ENCODE peak calls at places on chromosomes 7 and 10, in six cellular contexts. N, O, Z, T, R and V are unnamed samples.

GRCh38 chr7:126578338-126578737 is 674.4 kb downstream of the GRM8 start:
- DNase-seq in R (no peak), Z (no peak), O (no peak), N (no peak), T (no peak), V (no peak)

GRCh38 chr10:6052247-6053221 is 9.6 kb downstream of the IL2RA start:
- DNase-seq in T (no peak), N (no peak), R (peak), Z (no peak), O (no peak), V (peak)

GRCh38 chr7:13797545-13797944 is 191.9 kb downstream of the ETV1 start:
- DNase-seq in Z (no peak), O (no peak), N (no peak), T (no peak), R (no peak), V (no peak)

GRCh38 chr7:92833766-92834605 is 2.4 kb downstream of the CDK6 start:
- DNase-seq in Z (peak), O (peak), T (peak), R (no peak), N (peak), V (peak)

GRCh38 chr10:103660364-103661197 is 167.1 kb downstream of the NEURL1 start:
- DNase-seq in T (peak), R (no peak), O (no peak), Z (no peak), N (no peak), V (no peak)

GRCh38 chr7:22549667-22550513 is 49.9 kb upstream of the STEAP1B start:
- DNase-seq in R (no peak), O (no peak), Z (no peak), N (no peak), T (no peak), V (no peak)

GRCh38 chr7:132417037-132417906 is 159.0 kb downstream of the PLXNA4 start:
- DNase-seq in Z (no peak), R (no peak), N (no peak), O (no peak), T (no peak), V (no peak)

GRCh38 chr10:23694921-23695824 is 256.3 kb downstream of the OTUD1 start:
- DNase-seq in Z (no peak), T (no peak), R (no peak), N (no peak), O (no peak), V (no peak)

GRCh38 chr10:69914373-69915268 is 112.9 kb downstream of the COL13A1 start:
- DNase-seq in O (peak), Z (peak), T (peak), R (no peak), N (peak), V (peak)

GRCh38 chr7:130435455-130435854 is 5.4 kb downstream of the CEP41 start:
- DNase-seq in Z (no peak), T (no peak), R (no peak), O (no peak), N (no peak), V (no peak)

GRCh38 chr10:67837519-67838314 is at the start of gene DNAJC12:
- DNase-seq in T (no peak), N (peak), O (no peak), Z (peak), R (no peak), V (no peak)

GRCh38 chr10:32332299-32332750 is 14.6 kb downstream of the EPC1 start:
- DNase-seq in T (no peak), Z (no peak), O (no peak), N (no peak), R (peak), V (peak)

GRCh38 chr10:12605580-12606405 is 256.4 kb downstream of the CAMK1D start:
- DNase-seq in R (no peak), Z (peak), O (peak), N (no peak), T (peak), V (peak)

GRCh38 chr7:7693881-7694280 is 24.5 kb downstream of the RPA3 start:
- DNase-seq in O (no peak), Z (peak), R (no peak), N (no peak), T (no peak), V (no peak)

GRCh38 chr10:95208702-95209391 is 14.8 kb downstream of the ACSM6 start:
- DNase-seq in R (no peak), N (no peak), T (no peak), O (no peak), Z (peak), V (no peak)

GRCh38 chr10:20228748-20229147 is 412.5 kb downstream of the PLXDC2 start:
- DNase-seq in O (no peak), T (no peak), N (no peak), Z (no peak), R (no peak), V (no peak)

GRCh38 chr10:8618834-8619233 is 564.3 kb downstream of the GATA3 start:
- DNase-seq in N (no peak), O (no peak), R (no peak), Z (peak), T (no peak), V (no peak)

GRCh38 chr10:72263613-72264241 is 10.0 kb upstream of the DDIT4 start:
- DNase-seq in N (no peak), R (no peak), T (no peak), O (no peak), Z (no peak), V (peak)

GRCh38 chr7:41143074-41143473 is 559.8 kb downstream of the INHBA start:
- DNase-seq in N (no peak), O (no peak), R (no peak), Z (no peak), T (no peak), V (no peak)

GRCh38 chr7:150428671-150429451 is 21.6 kb upstream of the GIMAP8 start:
- DNase-seq in N (no peak), T (no peak), O (no peak), Z (peak), R (peak), V (peak)

GRCh38 chr7:38656976-38657375 is 25.8 kb upstream of the AMPH start:
- DNase-seq in O (no peak), N (no peak), Z (no peak), R (no peak), T (no peak), V (no peak)

GRCh38 chr7:52586704-52587103 is 448.7 kb upstream of the POM121L12 start:
- DNase-seq in T (no peak), N (no peak), Z (no peak), O (no peak), R (no peak), V (no peak)

GRCh38 chr7:29408841-29409243 is 154.8 kb upstream of the PRR15 start:
- DNase-seq in O (no peak), Z (peak), R (peak), T (peak), N (peak), V (peak)

GRCh38 chr7:104176332-104176731 is 31.5 kb downstream of the ORC5 start:
- DNase-seq in N (no peak), Z (no peak), O (no peak), R (no peak), T (no peak), V (no peak)

GRCh38 chr7:40760293-40760964 is 625.6 kb downstream of the SUGCT start:
- DNase-seq in N (no peak), Z (no peak), O (no peak), R (no peak), T (no peak), V (no peak)

GRCh38 chr10:110993024-110993693 is 73.8 kb downstream of the SHOC2 start:
- DNase-seq in R (peak), Z (no peak), N (no peak), T (no peak), O (no peak), V (no peak)
- H3K4me3 ChIP-seq in R (no peak), Z (no peak), N (no peak), T (no peak), O (no peak), V (no peak)

GRCh38 chr7:1028044-1028770 is 16.1 kb upstream of the GPR146 start:
- DNase-seq in R (no peak), T (peak), N (peak), Z (peak), O (peak), V (peak)
- TF ChIP-seq EP300 in R (no peak), T (no peak), N (no peak), Z (no peak), O (peak), V (no peak)

GRCh38 chr10:133356549-133356948 is 1.3 kb downstream of the FUOM start:
- DNase-seq in N (no peak), O (no peak), T (no peak), Z (no peak), R (no peak), V (no peak)

GRCh38 chr10:133358920-133359300 is 1.1 kb upstream of the FUOM start:
- DNase-seq in O (no peak), R (no peak), N (no peak), Z (no peak), T (no peak), V (no peak)

GRCh38 chr10:133358162-133358919 is 522 bp upstream of the FUOM start:
- DNase-seq in R (no peak), N (no peak), Z (no peak), O (no peak), T (peak), V (no peak)

GRCh38 chr10:133356953-133357292 is 896 bp downstream of the FUOM start:
- DNase-seq in T (no peak), Z (no peak), R (no peak), N (no peak), O (no peak), V (no peak)

DNA sequence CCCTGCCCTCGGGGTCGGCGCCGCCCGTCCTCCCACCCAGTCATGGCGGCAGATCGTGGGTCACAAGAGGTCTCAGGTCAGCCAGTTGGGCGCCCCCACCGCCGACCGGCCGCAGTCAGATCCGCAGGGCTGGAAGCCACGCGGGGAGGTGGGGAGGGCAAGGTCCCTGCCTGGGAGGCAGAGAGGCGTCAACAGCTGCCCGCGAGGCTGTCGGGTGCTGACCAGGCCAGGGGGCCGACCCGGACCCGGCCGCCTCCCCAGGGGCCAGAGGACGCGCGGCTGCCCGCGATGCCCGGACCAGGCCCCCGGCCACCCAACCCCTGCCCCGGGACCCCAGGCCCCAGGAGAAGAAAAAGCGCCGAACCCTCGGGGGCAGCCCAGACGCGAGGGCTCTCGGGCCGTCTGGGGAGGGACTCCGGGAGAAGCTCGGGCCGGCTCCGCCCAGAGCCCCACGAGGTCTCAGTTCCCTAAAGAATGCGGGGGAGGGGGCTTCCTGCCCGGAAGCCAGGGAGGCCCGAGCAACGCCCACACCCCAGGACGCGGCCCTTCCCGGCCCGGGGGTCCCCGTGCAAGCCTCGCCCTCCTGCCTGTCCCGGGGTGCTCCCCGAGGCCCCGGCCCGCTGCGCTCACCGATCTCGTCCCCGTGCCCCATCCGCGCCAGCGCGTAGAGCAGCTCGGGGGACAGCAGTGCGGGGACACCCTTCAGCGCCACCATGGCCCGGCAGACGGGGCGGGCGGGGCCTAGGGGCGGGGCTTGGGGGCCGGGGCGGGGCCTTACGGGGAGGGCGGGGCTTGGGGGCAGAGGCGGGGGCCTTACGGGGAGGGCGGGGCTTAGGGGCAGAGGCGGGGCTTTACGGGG is at the start of gene FUOM:
- DNase-seq in Z (peak), N (peak), R (no peak), O (no peak), T (peak), V (peak)
- H3K4me3 ChIP-seq in Z (peak), N (peak), R (peak), O (peak), T (peak), V (peak)

DNA sequence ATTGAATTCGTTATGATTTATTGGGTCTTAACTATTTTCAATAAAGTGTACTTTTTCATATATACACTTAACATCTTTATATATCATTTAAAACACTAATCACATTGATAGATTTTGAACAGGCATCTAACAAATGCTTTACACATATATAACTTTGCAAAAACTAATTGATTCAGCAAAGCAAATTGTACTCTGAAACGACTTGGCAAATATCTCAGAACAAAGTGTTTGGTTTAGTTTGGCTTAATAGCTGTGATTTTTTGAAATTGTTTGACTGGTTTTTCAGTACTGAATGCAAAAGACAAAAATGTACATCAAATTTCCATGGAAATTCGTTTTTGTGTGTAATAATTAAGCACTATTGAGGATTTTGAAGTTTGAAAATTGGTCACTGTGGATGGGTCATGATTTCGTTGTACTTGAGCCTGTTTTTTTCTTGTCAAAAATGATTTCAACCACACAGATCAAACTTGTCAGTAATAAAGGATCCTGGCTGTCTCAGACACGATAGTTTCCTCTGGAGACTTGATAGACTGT is 125.3 kb upstream of the SLC25A13 start:
- DNase-seq in O (no peak), Z (no peak), R (no peak), N (no peak), T (no peak), V (no peak)
- TF ChIP-seq EP300 in O (no peak), Z (no peak), R (no peak), N (no peak), T (no peak), V (no peak)

GRCh38 chr7:3214090-3214413 is 87.0 kb upstream of the SDK1 start:
- DNase-seq in Z (no peak), R (no peak), T (no peak), N (no peak), O (no peak), V (no peak)

GRCh38 chr7:3215624-3216585 is 85.1 kb upstream of the SDK1 start:
- DNase-seq in N (no peak), T (no peak), O (no peak), Z (no peak), R (no peak), V (no peak)

GRCh38 chr7:3217166-3217565 is 83.9 kb upstream of the SDK1 start:
- DNase-seq in Z (no peak), R (no peak), O (no peak), N (no peak), T (no peak), V (no peak)

GRCh38 chr7:3218561-3219225 is 82.4 kb upstream of the SDK1 start:
- DNase-seq in N (no peak), O (no peak), R (no peak), T (no peak), Z (no peak), V (no peak)
- H3K4me3 ChIP-seq in N (no peak), O (no peak), R (no peak), T (no peak), Z (no peak), V (no peak)

GRCh38 chr7:112745635-112746034 is 44.6 kb downstream of the TMEM168 start:
- DNase-seq in T (no peak), Z (no peak), N (no peak), R (no peak), O (no peak), V (no peak)
- TF ChIP-seq EP300 in T (no peak), Z (no peak), N (no peak), R (no peak), O (no peak), V (no peak)

GRCh38 chr7:19116121-19117080 is 1.0 kb downstream of the TWIST1 start:
- DNase-seq in O (no peak), N (no peak), R (no peak), Z (peak), T (no peak), V (no peak)
- H3K4me3 ChIP-seq in O (peak), N (no peak), R (no peak), Z (peak), T (peak), V (peak)

GRCh38 chr7:105638942-105639495 is 57.7 kb upstream of the EFCAB10 start:
- DNase-seq in O (no peak), T (no peak), Z (no peak), N (no peak), R (no peak), V (peak)

GRCh38 chr7:105636982-105637381 is 55.7 kb upstream of the EFCAB10 start:
- DNase-seq in Z (no peak), T (no peak), O (no peak), N (no peak), R (no peak), V (no peak)

GRCh38 chr7:105639677-105640493 is 58.6 kb upstream of the EFCAB10 start:
- DNase-seq in R (no peak), N (no peak), Z (no peak), T (no peak), O (no peak), V (no peak)

GRCh38 chr7:105638324-105638723 is 57.0 kb upstream of the EFCAB10 start:
- DNase-seq in Z (no peak), N (no peak), R (no peak), O (no peak), T (no peak), V (no peak)

DNA sequence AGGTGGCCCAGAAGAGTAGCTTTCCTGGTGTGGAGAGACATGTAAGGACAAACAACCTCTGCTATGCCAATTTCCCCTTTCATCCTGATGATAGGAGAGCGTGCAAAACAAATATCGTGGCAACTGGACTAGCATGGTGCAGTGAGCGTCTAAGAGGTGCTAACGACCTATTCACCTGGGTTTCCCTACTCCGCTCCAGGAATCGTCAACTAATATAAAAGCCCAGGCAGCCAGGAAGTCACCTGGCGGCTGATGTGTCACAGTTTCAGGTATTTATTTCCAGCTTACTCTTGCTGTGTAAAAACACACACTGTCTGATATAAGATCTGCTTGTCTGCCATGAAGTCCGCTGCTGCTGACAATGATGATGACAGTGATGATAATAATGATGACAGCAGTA is 56.5 kb upstream of the EFCAB10 start:
- DNase-seq in N (no peak), O (no peak), Z (no peak), R (no peak), T (no peak), V (no peak)
- TF ChIP-seq EP300 in N (no peak), O (no peak), Z (no peak), R (no peak), T (no peak), V (no peak)

GRCh38 chr10:110642980-110643655 is 1.0 kb upstream of the RBM20 start:
- DNase-seq in T (no peak), Z (no peak), O (no peak), R (no peak), N (no peak), V (no peak)
- H3K4me3 ChIP-seq in T (peak), Z (peak), O (peak), R (peak), N (no peak), V (peak)